ENCODE peak calls at places on chromosomes 16 and 17, in seven cellular contexts. Y, L, F, T, D, M and U are unnamed samples.

GRCh38 chr17:15742051-15742795 is 10.1 kb downstream of the TBC1D26 start:
- DNase-seq in Y (no peak), L (no peak), F (no peak), T (no peak), D (no peak), M (no peak), U (no peak)

GRCh38 chr16:69610356-69610755 is 44.6 kb downstream of the NFAT5 start:
- DNase-seq in Y (peak), L (no peak), F (no peak), T (no peak), D (no peak), M (no peak), U (no peak)

GRCh38 chr16:86067516-86067915 is 168.6 kb downstream of the IRF8 start:
- DNase-seq in Y (no peak), L (no peak), F (no peak), T (no peak), D (no peak), M (no peak), U (no peak)

GRCh38 chr16:50093607-50094570 is 28.1 kb downstream of the HEATR3 start:
- DNase-seq in Y (peak), L (peak), F (no peak), T (no peak), D (no peak), M (no peak), U (peak)

GRCh38 chr16:87956169-87956770 is 5.0 kb downstream of the BANP start:
- DNase-seq in Y (no peak), L (no peak), F (no peak), T (peak), D (no peak), M (no peak), U (no peak)

GRCh38 chr17:73611630-73612029 is 32.6 kb downstream of the SDK2 start:
- DNase-seq in Y (no peak), L (no peak), F (no peak), T (no peak), D (no peak), M (no peak), U (no peak)

GRCh38 chr17:31596382-31597323 is 205.2 kb downstream of the RAB11FIP4 start:
- DNase-seq in Y (peak), L (peak), F (peak), T (no peak), D (peak), M (peak), U (peak)

GRCh38 chr16:75197522-75198134 is 9.3 kb downstream of the CTRB2 start:
- DNase-seq in Y (no peak), L (no peak), F (no peak), T (no peak), D (no peak), M (no peak), U (no peak)

GRCh38 chr17:82937411-82938371 is 97.9 kb upstream of the ZNF750 start:
- DNase-seq in Y (no peak), L (no peak), F (no peak), T (peak), D (no peak), M (no peak), U (no peak)

GRCh38 chr16:70768205-70768580 is 32.8 kb downstream of the VAC14 start:
- DNase-seq in Y (peak), L (no peak), F (no peak), T (no peak), D (no peak), M (no peak), U (no peak)

GRCh38 chr16:67089101-67089500 is 20.6 kb upstream of the PHAF1 start:
- DNase-seq in Y (no peak), L (no peak), F (no peak), T (no peak), D (no peak), M (no peak), U (no peak)

GRCh38 chr17:13311301-13311700 is 290.4 kb downstream of the HS3ST3A1 start:
- DNase-seq in Y (peak), L (no peak), F (no peak), T (no peak), D (no peak), M (peak), U (no peak)